ENCODE peak calls at places on chromosomes 6 and 20, in ten cellular contexts. E is activated T-cell treated with anti-CD3 and anti-CD28 coated beads, Interleukin-2, amount 50 U/mL, for 24 hours; V is neural crest cell; Q is ovary; P is myocyte; Z is naive thymus-derived CD8-positive, alpha-beta T cell; J is stimulated activated CD4-positive, alpha-beta T cell treated with anti-CD3 and anti-CD28 coated beads, Interleukin-4, amount 100 ng/mL, for 1 hour; B is DMS153; D is RPMI7951; O is HEK293T. S is an unnamed sample.

GRCh38 chr20:41619360-41620115 is 1.4 kb upstream of the CHD6 start:
- DNase-seq in V (no peak), O (no peak), Q (no peak), P (no peak), B (no peak), D (no peak), J (no peak), E (no peak), Z (no peak), S (peak; percentile 47)

GRCh38 chr20:54122681-54123586 is 50.9 kb downstream of the CYP24A1 start:
- DNase-seq in D (no peak), V (no peak), Z (no peak), E (no peak), P (no peak), Q (no peak), J (no peak), O (no peak), B (no peak), S (no peak)

GRCh38 chr20:23078994-23079364 is 7.1 kb downstream of the CD93 start:
- DNase-seq in Z (no peak), B (no peak), P (no peak), V (no peak), Q (no peak), E (no peak), J (no peak), O (peak; percentile 39), D (no peak), S (peak; percentile 59)

GRCh38 chr6:160810238-160810637 is 108.2 kb downstream of the PLG start:
- DNase-seq in Z (no peak), V (no peak), P (no peak), O (no peak), E (no peak), B (no peak), Q (no peak), J (no peak), D (no peak), S (peak; percentile 29)

GRCh38 chr6:135088818-135089809 is 34.5 kb upstream of the HBS1L start:
- DNase-seq in D (peak; percentile 61), P (peak; percentile 41), E (no peak), V (no peak), J (no peak), O (peak; percentile 44), Z (no peak), Q (no peak), B (no peak), S (no peak)

GRCh38 chr6:3398165-3398562 is 58.7 kb downstream of the SLC22A23 start:
- DNase-seq in J (no peak), P (no peak), O (no peak), Z (no peak), B (no peak), V (no peak), D (no peak), E (no peak), Q (no peak), S (no peak)

GRCh38 chr6:157219201-157220200 is 103.8 kb downstream of the TMEM242 start:
- DNase-seq in O (peak; percentile 53), P (no peak), J (no peak), D (peak; percentile 34), Q (no peak), V (no peak), Z (no peak), E (peak; percentile 25), B (no peak), S (no peak)

GRCh38 chr20:31822421-31823330 is 3.5 kb downstream of the MYLK2 start:
- DNase-seq in O (peak; percentile 90), B (peak; percentile 73), Q (peak; percentile 86), V (peak; percentile 98), E (peak; percentile 88), J (peak; percentile 80), D (peak; percentile 81), P (peak; percentile 87), Z (peak; percentile 68), S (peak; percentile 85)

GRCh38 chr6:39072830-39073229 is 24.2 kb downstream of the GLP1R start:
- DNase-seq in Q (no peak), J (no peak), D (no peak), Z (no peak), P (no peak), O (no peak), V (no peak), E (no peak), B (no peak), S (no peak)

GRCh38 chr6:101747160-101747559 is 353.7 kb downstream of the GRIK2 start:
- DNase-seq in V (no peak), O (no peak), J (no peak), P (peak; percentile 79), E (no peak), Z (no peak), Q (no peak), D (no peak), B (no peak), S (no peak)

GRCh38 chr6:32153252-32153834 is 598 bp upstream of the PPT2 start:
- DNase-seq in O (peak; percentile 59), P (no peak), V (peak; percentile 32), Q (peak; percentile 71), J (no peak), Z (no peak), E (no peak), B (no peak), D (peak; percentile 48), S (peak; percentile 64)

GRCh38 chr20:14406495-14406894 is 69.1 kb upstream of the FLRT3 start:
- DNase-seq in V (no peak), Q (no peak), Z (no peak), J (no peak), E (no peak), D (peak; percentile 5), P (no peak), B (no peak), O (no peak), S (no peak)

GRCh38 chr6:68025764-68026163 is 609.3 kb upstream of the ADGRB3 start:
- DNase-seq in P (no peak), E (no peak), O (no peak), J (no peak), V (no peak), D (no peak), Q (no peak), B (no peak), Z (no peak), S (no peak)

GRCh38 chr20:58508762-58509395 is 6.3 kb downstream of the APCDD1L start:
- DNase-seq in B (no peak), O (no peak), D (no peak), P (no peak), J (no peak), V (no peak), E (no peak), Q (no peak), Z (no peak), S (no peak)

GRCh38 chr6:117483004-117483644 is 650 bp downstream of the DCBLD1 start:
- DNase-seq in Q (peak; percentile 58), P (peak; percentile 82), E (peak; percentile 61), V (peak; percentile 60), D (peak; percentile 69), O (peak; percentile 66), Z (no peak), B (peak; percentile 30), J (peak; percentile 15), S (peak; percentile 36)

GRCh38 chr6:6648659-6649343 is 60.3 kb downstream of the LY86 start:
- DNase-seq in J (no peak), Z (no peak), B (no peak), Q (no peak), V (no peak), D (no peak), E (no peak), P (no peak), O (no peak), S (no peak)

GRCh38 chr20:2004171-2004570 is 10.3 kb upstream of the PDYN start:
- DNase-seq in P (no peak), Z (no peak), Q (no peak), J (no peak), V (no peak), O (no peak), E (no peak), B (no peak), D (no peak), S (no peak)

GRCh38 chr6:122476131-122476530 is 4.5 kb upstream of the SERINC1 start:
- DNase-seq in B (no peak), P (peak; percentile 18), O (peak; percentile 27), Z (no peak), J (no peak), V (no peak), E (no peak), Q (no peak), D (peak; percentile 17), S (peak; percentile 8)

GRCh38 chr20:44356353-44356723 is 839 bp downstream of the HNF4A start:
- DNase-seq in J (no peak), E (no peak), Q (no peak), O (no peak), V (no peak), D (no peak), B (no peak), P (no peak), Z (no peak), S (no peak)

GRCh38 chr20:59159091-59159821 is 4.4 kb upstream of the ZNF831 start:
- DNase-seq in B (no peak), O (no peak), E (peak; percentile 72), J (peak; percentile 45), P (no peak), D (no peak), Q (no peak), Z (peak; percentile 55), V (no peak), S (no peak)

GRCh38 chr6:112620832-112621569 is 273.9 kb downstream of the RFPL4B start:
- DNase-seq in E (no peak), Z (no peak), B (no peak), J (no peak), Q (no peak), O (no peak), D (peak; percentile 28), P (no peak), V (no peak), S (no peak)

GRCh38 chr6:138500867-138501446 is 1.7 kb upstream of the NHSL1 start:
- DNase-seq in J (no peak), B (no peak), Z (no peak), E (no peak), V (no peak), P (no peak), Q (no peak), O (no peak), D (no peak), S (no peak)

GRCh38 chr6:169370054-169370453 is 116.4 kb upstream of the THBS2 start:
- DNase-seq in J (no peak), D (peak; percentile 83), E (no peak), V (no peak), P (no peak), B (no peak), Q (no peak), Z (no peak), O (no peak), S (no peak)

GRCh38 chr6:90285611-90286381 is 10.8 kb downstream of the BACH2 start:
- DNase-seq in O (peak; percentile 65), P (peak; percentile 96), Q (peak; percentile 76), E (peak; percentile 67), D (peak; percentile 96), Z (no peak), B (peak; percentile 89), J (peak; percentile 38), V (peak; percentile 36), S (peak; percentile 73)

GRCh38 chr6:146295695-146296094 is 247.9 kb upstream of the RAB32 start:
- DNase-seq in Z (no peak), O (no peak), D (no peak), Q (no peak), J (no peak), V (no peak), P (no peak), B (no peak), E (no peak), S (no peak)

GRCh38 chr20:38225900-38226263 is 34.7 kb downstream of the KIAA1755 start:
- DNase-seq in D (no peak), B (no peak), Z (no peak), J (no peak), V (no peak), O (no peak), Q (no peak), E (no peak), P (no peak), S (no peak)

GRCh38 chr20:63473555-63474449 is 1.3 kb upstream of the KCNQ2 start:
- DNase-seq in Z (no peak), E (no peak), D (no peak), Q (no peak), V (no peak), J (no peak), B (no peak), O (no peak), P (no peak), S (no peak)

GRCh38 chr6:150142657-150143501 is at the start of gene PPP1R14C:
- DNase-seq in J (peak; percentile 10), P (no peak), D (peak; percentile 12), Q (no peak), B (no peak), E (peak; percentile 52), Z (no peak), O (peak; percentile 79), V (peak; percentile 47), S (no peak)